ENCODE peak calls at places on chromosomes 11 and 22, in five cellular contexts. U is A549, H is PC-9, G is gastrocnemius medialis, C is sigmoid colon. Q is an unnamed sample.
A peak's percentile ranks its signal among the peaks of the same experiment; 100 is the strongest.

GRCh38 chr11:120363436-120363835 is 27.2 kb downstream of the ARHGEF12 start:
- DNase-seq in G (no peak), H (no peak), U (no peak), C (no peak), Q (no peak)

GRCh38 chr22:45290410-45290936 is 5.7 kb downstream of the UPK3A start:
- DNase-seq in H (peak; percentile 61), G (peak; percentile 90), U (no peak), C (no peak), Q (no peak)

GRCh38 chr11:92149996-92150395 is 74.6 kb upstream of the FAT3 start:
- DNase-seq in C (no peak), G (no peak), U (no peak), H (no peak), Q (no peak)

GRCh38 chr11:15938983-15939382 is 417.4 kb downstream of the SOX6 start:
- DNase-seq in H (no peak), C (no peak), U (no peak), G (no peak), Q (no peak)

GRCh38 chr22:17430298-17430900 is 61.1 kb downstream of the CECR2 start:
- DNase-seq in U (no peak), H (no peak), C (peak; percentile 75), G (peak; percentile 75), Q (no peak)

GRCh38 chr22:20928573-20928967 is 11.4 kb downstream of the CRKL start:
- DNase-seq in C (no peak), G (no peak), H (no peak), U (no peak), Q (no peak)

GRCh38 chr11:82969811-82970210 is 68.3 kb downstream of the DDIAS start:
- DNase-seq in C (no peak), U (no peak), G (no peak), H (no peak), Q (no peak)

GRCh38 chr11:134439181-134439580 is 27.1 kb upstream of the B3GAT1 start:
- DNase-seq in G (no peak), U (no peak), C (peak; percentile 46), H (no peak), Q (no peak)

GRCh38 chr22:39381009-39381755 is 18.4 kb upstream of the TAB1 start:
- DNase-seq in G (no peak), U (no peak), C (no peak), H (no peak), Q (no peak)

GRCh38 chr11:121374286-121374985 is 77.7 kb upstream of the SORL1 start:
- DNase-seq in U (no peak), H (no peak), G (no peak), C (no peak), Q (no peak)

GRCh38 chr22:40400173-40400572 is 29.8 kb downstream of the SGSM3 start:
- DNase-seq in U (no peak), C (no peak), G (no peak), H (no peak), Q (no peak)

GRCh38 chr11:105960252-105961245 is 61.5 kb downstream of the MSANTD4 start:
- DNase-seq in U (no peak), C (no peak), H (no peak), G (no peak), Q (no peak)

GRCh38 chr11:6655790-6656580 is at the start of gene DCHS1:
- DNase-seq in G (no peak), C (peak; percentile 75), H (no peak), U (no peak), Q (no peak)

GRCh38 chr11:19228956-19229355 is 11.8 kb downstream of the E2F8 start:
- DNase-seq in G (no peak), C (no peak), U (no peak), H (no peak), Q (no peak)

GRCh38 chr11:85889676-85890579 is 34.7 kb downstream of the CCDC83 start:
- DNase-seq in G (no peak), H (peak; percentile 65), U (peak; percentile 53), C (no peak), Q (no peak)

GRCh38 chr11:47327949-47328348 is 24.6 kb downstream of the MYBPC3 start:
- DNase-seq in H (no peak), U (no peak), C (no peak), G (no peak), Q (no peak)

GRCh38 chr11:61384271-61385242 is 7.8 kb upstream of the TMEM216 start:
- DNase-seq in G (no peak), U (no peak), H (no peak), C (no peak), Q (no peak)

GRCh38 chr11:103546236-103546635 is 437.0 kb downstream of the DYNC2H1 start:
- DNase-seq in U (no peak), C (no peak), H (no peak), G (no peak), Q (no peak)

GRCh38 chr11:1177771-1178090 is 20.0 kb downstream of the MUC5AC start:
- DNase-seq in G (no peak), C (no peak), H (no peak), U (no peak), Q (no peak)

GRCh38 chr11:34387653-34388052 is 29.8 kb upstream of the ABTB2 start:
- DNase-seq in H (no peak), U (no peak), G (no peak), C (no peak), Q (no peak)

GRCh38 chr11:27898166-27898565 is 197.9 kb upstream of the BDNF start:
- DNase-seq in U (no peak), H (no peak), C (no peak), G (no peak), Q (no peak)

GRCh38 chr11:69908511-69909220 is 89.5 kb upstream of the FGF3 start:
- DNase-seq in U (no peak), G (no peak), H (no peak), C (no peak), Q (peak; percentile 2)

GRCh38 chr11:91078221-91078620 is 855.4 kb upstream of the CHORDC1 start:
- DNase-seq in G (no peak), C (no peak), H (no peak), U (no peak), Q (no peak)

GRCh38 chr11:1826552-1827094 is 8.2 kb upstream of the SYT8 start:
- DNase-seq in H (peak; percentile 49), G (no peak), U (peak; percentile 72), C (peak; percentile 64), Q (no peak)

GRCh38 chr11:98940913-98941312 is 79.8 kb upstream of the CNTN5 start:
- DNase-seq in G (no peak), U (no peak), C (no peak), H (peak; percentile 17), Q (no peak)

GRCh38 chr11:48036011-48036410 is 55.7 kb downstream of the PTPRJ start:
- DNase-seq in C (no peak), G (peak; percentile 45), U (no peak), H (no peak), Q (no peak)

GRCh38 chr11:43269229-43269928 is 42.4 kb upstream of the API5 start:
- DNase-seq in H (no peak), C (peak; percentile 65), G (no peak), U (no peak), Q (peak; percentile 38)

GRCh38 chr11:1073261-1073724 is 1.4 kb upstream of the MUC2 start:
- DNase-seq in H (peak; percentile 68), G (no peak), U (peak; percentile 53), C (peak; percentile 70), Q (peak; percentile 42)

GRCh38 chr11:129846508-129847335 is 31.1 kb downstream of the TMEM45B start:
- DNase-seq in U (no peak), H (peak; percentile 68), C (no peak), G (no peak), Q (no peak)

DNA sequence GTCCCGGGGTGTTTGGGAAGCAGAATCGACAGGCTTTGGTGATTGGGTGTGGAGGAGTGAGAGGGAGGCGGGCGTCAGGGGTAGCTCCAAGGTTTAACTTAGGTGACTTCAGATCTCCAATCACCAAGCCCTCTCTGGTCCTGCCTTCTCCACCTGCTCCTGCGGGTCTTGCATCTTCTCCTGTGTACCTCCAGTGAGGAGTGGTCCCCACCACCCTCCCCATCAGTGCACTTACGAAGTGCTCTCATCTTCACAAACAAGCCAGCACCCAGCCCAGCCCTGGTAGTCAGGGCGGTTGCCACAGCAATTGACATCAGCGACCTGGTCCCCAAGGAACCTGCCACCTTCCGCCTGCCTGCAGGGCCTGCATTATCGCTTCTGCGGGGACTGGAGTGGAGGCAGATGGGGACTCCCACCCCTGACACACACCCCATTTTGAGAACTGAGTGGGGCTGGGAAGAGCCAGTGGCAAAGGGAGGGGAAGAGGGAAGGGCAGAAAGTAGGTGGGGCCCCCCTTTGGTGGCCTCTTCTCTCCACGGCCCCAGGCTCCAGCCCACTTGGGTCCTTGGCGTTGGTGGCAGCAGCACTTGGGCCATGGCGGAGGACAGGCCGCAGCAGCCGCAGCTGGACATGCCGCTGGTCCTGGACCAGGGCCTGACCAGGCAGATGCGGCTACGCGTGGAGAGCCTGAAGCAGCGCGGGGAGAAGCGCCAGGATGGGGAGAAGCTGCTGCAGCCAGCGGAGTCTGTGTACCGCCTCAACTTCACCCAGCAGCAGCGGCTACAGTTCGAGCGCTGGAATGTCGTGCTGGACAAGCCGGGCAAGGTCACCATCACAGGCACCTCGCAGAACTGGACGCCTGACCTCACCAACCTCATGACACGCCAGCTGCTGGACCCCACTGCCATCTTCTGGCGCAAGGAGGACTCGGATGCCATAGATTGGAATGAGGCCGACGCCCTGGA is at the start of gene OMP:
- DNase-seq in U (no peak), G (no peak), H (no peak), C (no peak), Q (no peak)
- H3K4me1 ChIP-seq in U (peaks cover 21% of the 10 kb centered on the region), G (no peaks in the 10 kb centered on the region), H (peaks cover 16% of the 10 kb centered on the region), C (no peaks in the 10 kb centered on the region), Q (no peaks in the 10 kb centered on the region)

GRCh38 chr22:25759825-25760231 is 17.8 kb downstream of the MYO18B start:
- DNase-seq in G (no peak), C (no peak), U (peak; percentile 39), H (peak; percentile 66), Q (no peak)
- H3K4me1 ChIP-seq in G (peaks cover 58% of the 10 kb centered on the region), C (no peaks in the 10 kb centered on the region), U (peaks cover 12% of the 10 kb centered on the region), H (peaks cover 10% of the 10 kb centered on the region), Q (peaks cover 87% of the 10 kb centered on the region)

DNA sequence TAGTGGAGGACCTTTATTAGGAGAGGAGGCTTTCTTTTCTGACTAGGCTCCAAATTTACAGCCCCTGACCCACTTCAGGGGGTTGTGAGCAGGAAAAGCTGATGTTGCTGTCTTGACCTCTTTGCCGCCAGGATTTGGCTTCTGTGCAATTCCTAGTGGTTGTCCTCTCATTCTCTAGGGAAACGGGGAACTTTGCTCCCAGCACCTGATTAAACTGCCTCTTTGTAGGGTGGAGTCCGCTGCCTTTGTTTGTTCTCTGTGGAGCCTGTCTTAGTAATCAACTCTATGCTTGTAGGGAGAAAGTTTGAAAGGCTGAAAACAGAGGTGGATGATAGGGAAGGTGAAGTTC is 16.3 kb downstream of the CTNND1 start:
- DNase-seq in C (no peak), G (no peak), U (peak; percentile 41), H (peak; percentile 41), Q (no peak)
- H3K4me1 ChIP-seq in C (no peaks in the 10 kb centered on the region), G (peaks cover 93% of the 10 kb centered on the region), U (peaks cover 92% of the 10 kb centered on the region), H (peaks cover 95% of the 10 kb centered on the region), Q (peaks cover 100% of the 10 kb centered on the region)

GRCh38 chr11:73312806-73313403 is 4.8 kb downstream of the ARHGEF17 start:
- DNase-seq in U (no peak), G (no peak), H (no peak), C (peak; percentile 74), Q (no peak)
- H3K4me1 ChIP-seq in U (peaks cover 33% of the 10 kb centered on the region), G (peaks cover 8% of the 10 kb centered on the region), H (peaks cover 32% of the 10 kb centered on the region), C (no peaks in the 10 kb centered on the region), Q (peaks cover 98% of the 10 kb centered on the region)

Q was measured in left ventricle myocardium inferior.